ENCODE peak calls at places on chromosomes 12 and 14, in six cellular contexts. One of them, this sample, is unnamed.

GRCh38 chr12:55935742-55936151 is 4.8 kb downstream of the DGKA start:
- DNase-seq in HCT116: no peak
- DNase-seq in SK-N-SH: no peak
- DNase-seq in H1: no peak
- DNase-seq in GM12878: no peak
- DNase-seq in HepG2: no peak
- DNase-seq in this sample: no peak

GRCh38 chr14:59305231-59305630 is 116.8 kb downstream of the DAAM1 start:
- DNase-seq in HCT116: no peak
- DNase-seq in SK-N-SH: no peak
- DNase-seq in H1: no peak
- DNase-seq in GM12878: no peak
- DNase-seq in HepG2: no peak
- DNase-seq in this sample: no peak

GRCh38 chr14:24430682-24431568 is 1.2 kb downstream of the KHNYN start:
- DNase-seq in HCT116: no peak
- DNase-seq in SK-N-SH: no peak
- DNase-seq in H1: no peak
- DNase-seq in GM12878: no peak
- DNase-seq in HepG2: no peak
- DNase-seq in this sample: peak

GRCh38 chr14:34331728-34332623 is 130.1 kb downstream of the SPTSSA start:
- DNase-seq in HCT116: peak
- DNase-seq in SK-N-SH: peak
- DNase-seq in H1: peak
- DNase-seq in GM12878: peak
- DNase-seq in HepG2: peak
- DNase-seq in this sample: peak

GRCh38 chr12:47896633-47897032 is 8.2 kb downstream of the VDR start:
- DNase-seq in HCT116: no peak
- DNase-seq in SK-N-SH: no peak
- DNase-seq in H1: no peak
- DNase-seq in GM12878: no peak
- DNase-seq in HepG2: no peak
- DNase-seq in this sample: no peak

GRCh38 chr14:104687601-104688504 is 1.6 kb upstream of the INF2 start:
- DNase-seq in HCT116: peak
- DNase-seq in SK-N-SH: no peak
- DNase-seq in H1: no peak
- DNase-seq in GM12878: no peak
- DNase-seq in HepG2: peak
- DNase-seq in this sample: peak

GRCh38 chr12:70227911-70228310 is 15.3 kb upstream of the CNOT2 start:
- DNase-seq in HCT116: no peak
- DNase-seq in SK-N-SH: no peak
- DNase-seq in H1: no peak
- DNase-seq in GM12878: no peak
- DNase-seq in HepG2: no peak
- DNase-seq in this sample: no peak

GRCh38 chr12:64400041-64400440 is 4.2 kb upstream of the XPOT start:
- DNase-seq in HCT116: no peak
- DNase-seq in SK-N-SH: no peak
- DNase-seq in H1: no peak
- DNase-seq in GM12878: no peak
- DNase-seq in HepG2: no peak
- DNase-seq in this sample: peak

GRCh38 chr12:1811281-1811947 is 9.0 kb upstream of the LRTM2 start:
- DNase-seq in HCT116: no peak
- DNase-seq in SK-N-SH: no peak
- DNase-seq in H1: no peak
- DNase-seq in GM12878: no peak
- DNase-seq in HepG2: peak
- DNase-seq in this sample: peak

GRCh38 chr12:113461666-113462065 is 10.0 kb downstream of the LHX5 start:
- DNase-seq in HCT116: peak
- DNase-seq in SK-N-SH: peak
- DNase-seq in H1: no peak
- DNase-seq in GM12878: no peak
- DNase-seq in HepG2: peak
- DNase-seq in this sample: peak

GRCh38 chr12:54437243-54437642 is 18.2 kb upstream of the ITGA5 start:
- DNase-seq in HCT116: no peak
- DNase-seq in SK-N-SH: no peak
- DNase-seq in H1: no peak
- DNase-seq in GM12878: no peak
- DNase-seq in HepG2: no peak
- DNase-seq in this sample: no peak

GRCh38 chr14:69316449-69317391 is 56.8 kb downstream of the GALNT16 start:
- DNase-seq in HCT116: no peak
- DNase-seq in SK-N-SH: no peak
- DNase-seq in H1: peak
- DNase-seq in GM12878: no peak
- DNase-seq in HepG2: no peak
- DNase-seq in this sample: no peak

GRCh38 chr12:121669525-121669908 is at the start of gene MORN3:
- DNase-seq in HCT116: no peak
- DNase-seq in SK-N-SH: no peak
- DNase-seq in H1: no peak
- DNase-seq in GM12878: no peak
- DNase-seq in HepG2: no peak
- DNase-seq in this sample: no peak

GRCh38 chr12:121678305-121678704 is 8.9 kb upstream of the MORN3 start:
- DNase-seq in HCT116: no peak
- DNase-seq in SK-N-SH: no peak
- DNase-seq in H1: no peak
- DNase-seq in GM12878: no peak
- DNase-seq in HepG2: no peak
- DNase-seq in this sample: no peak

GRCh38 chr12:121668750-121669524 is 517 bp downstream of the MORN3 start:
- DNase-seq in HCT116: no peak
- DNase-seq in SK-N-SH: peak
- DNase-seq in H1: peak
- DNase-seq in GM12878: no peak
- DNase-seq in HepG2: peak
- DNase-seq in this sample: peak

GRCh38 chr12:121676190-121676589 is 6.7 kb upstream of the MORN3 start:
- DNase-seq in HCT116: no peak
- DNase-seq in SK-N-SH: no peak
- DNase-seq in H1: no peak
- DNase-seq in GM12878: no peak
- DNase-seq in HepG2: no peak
- DNase-seq in this sample: no peak

GRCh38 chr12:121673013-121673441 is 3.6 kb upstream of the MORN3 start:
- DNase-seq in HCT116: no peak
- DNase-seq in SK-N-SH: peak
- DNase-seq in H1: no peak
- DNase-seq in GM12878: no peak
- DNase-seq in HepG2: no peak
- DNase-seq in this sample: no peak
- H3K4me3 ChIP-seq in HCT116: peak
- H3K4me3 ChIP-seq in SK-N-SH: no peak
- H3K4me3 ChIP-seq in H1: peak
- H3K4me3 ChIP-seq in GM12878: peak
- H3K4me3 ChIP-seq in HepG2: peak
- H3K4me3 ChIP-seq in this sample: no peak

GRCh38 chr14:75675265-75675960 is 14.4 kb downstream of the TTLL5 start:
- DNase-seq in HCT116: no peak
- DNase-seq in SK-N-SH: no peak
- DNase-seq in H1: no peak
- DNase-seq in GM12878: no peak
- DNase-seq in HepG2: no peak
- DNase-seq in this sample: peak
- TF ChIP-seq MAX in HCT116: no peak
- TF ChIP-seq MAX in SK-N-SH: no peak
- TF ChIP-seq MAX in H1: no peak
- TF ChIP-seq MAX in GM12878: no peak
- TF ChIP-seq MAX in HepG2: no peak
- TF ChIP-seq MAX in this sample: no peak

GRCh38 chr12:6613776-6614512 is 6.8 kb upstream of the CHD4 start:
- DNase-seq in HCT116: peak
- DNase-seq in SK-N-SH: peak
- DNase-seq in H1: peak
- DNase-seq in GM12878: no peak
- DNase-seq in HepG2: peak
- DNase-seq in this sample: peak

GRCh38 chr12:6614513-6615177 is 7.5 kb upstream of the CHD4 start:
- DNase-seq in HCT116: no peak
- DNase-seq in SK-N-SH: no peak
- DNase-seq in H1: no peak
- DNase-seq in GM12878: no peak
- DNase-seq in HepG2: no peak
- DNase-seq in this sample: no peak

GRCh38 chr12:6612652-6613014 is 5.5 kb upstream of the CHD4 start:
- DNase-seq in HCT116: no peak
- DNase-seq in SK-N-SH: no peak
- DNase-seq in H1: no peak
- DNase-seq in GM12878: no peak
- DNase-seq in HepG2: no peak
- DNase-seq in this sample: no peak

GRCh38 chr12:6612247-6612646 is 5.1 kb upstream of the CHD4 start:
- DNase-seq in HCT116: no peak
- DNase-seq in SK-N-SH: no peak
- DNase-seq in H1: no peak
- DNase-seq in GM12878: no peak
- DNase-seq in HepG2: no peak
- DNase-seq in this sample: no peak

DNA sequence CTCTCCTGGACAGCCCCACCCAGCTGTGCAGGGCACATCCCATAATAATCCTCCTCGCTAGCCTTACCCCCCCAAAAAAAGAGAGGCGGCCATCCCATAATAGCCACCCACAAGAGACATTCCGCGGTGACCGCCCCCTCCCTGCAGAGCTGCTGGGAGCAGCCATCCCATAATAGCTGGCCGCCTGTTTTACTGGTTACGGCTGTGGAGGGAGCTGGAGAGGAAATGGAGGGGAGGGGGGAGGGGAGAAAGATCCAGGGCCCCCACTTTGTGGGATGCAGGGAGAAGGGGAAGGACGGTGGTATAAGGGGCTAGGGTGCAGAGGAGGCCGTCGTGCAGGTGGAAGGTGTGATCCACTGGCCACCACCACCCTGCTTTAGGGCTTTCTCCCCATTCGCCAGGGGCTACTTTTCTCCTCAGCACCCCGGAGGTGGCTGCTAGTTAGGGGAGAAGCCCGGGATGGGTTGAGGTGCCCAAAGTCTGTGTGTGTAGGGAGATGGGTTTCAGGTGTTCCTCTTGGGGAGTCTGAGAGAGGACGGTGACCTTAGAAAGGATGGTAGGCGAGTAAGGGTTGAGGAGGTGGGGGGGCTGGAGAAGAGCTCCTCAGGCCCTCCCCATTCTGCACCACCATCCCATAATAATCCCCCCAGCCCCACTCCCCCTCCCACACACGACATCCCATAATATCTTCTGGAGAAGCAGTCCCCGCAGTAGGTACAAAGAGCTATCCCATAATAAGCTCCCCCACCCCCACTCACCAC is 6.0 kb upstream of the CHD4 start:
- DNase-seq in HCT116: peak
- DNase-seq in SK-N-SH: peak
- DNase-seq in H1: no peak
- DNase-seq in GM12878: no peak
- DNase-seq in HepG2: peak
- DNase-seq in this sample: peak
- H3K4me3 ChIP-seq in HCT116: peak
- H3K4me3 ChIP-seq in SK-N-SH: peak
- H3K4me3 ChIP-seq in H1: peak
- H3K4me3 ChIP-seq in GM12878: no peak
- H3K4me3 ChIP-seq in HepG2: peak
- H3K4me3 ChIP-seq in this sample: peak

GRCh38 chr14:73142216-73142615 is 5.9 kb downstream of the PSEN1 start:
- DNase-seq in HCT116: no peak
- DNase-seq in SK-N-SH: no peak
- DNase-seq in H1: no peak
- DNase-seq in GM12878: peak
- DNase-seq in HepG2: no peak
- DNase-seq in this sample: no peak

GRCh38 chr14:73143617-73144016 is 7.3 kb downstream of the PSEN1 start:
- DNase-seq in HCT116: no peak
- DNase-seq in SK-N-SH: no peak
- DNase-seq in H1: no peak
- DNase-seq in GM12878: no peak
- DNase-seq in HepG2: no peak
- DNase-seq in this sample: no peak

GRCh38 chr14:73140924-73141323 is 4.6 kb downstream of the PSEN1 start:
- DNase-seq in HCT116: no peak
- DNase-seq in SK-N-SH: no peak
- DNase-seq in H1: no peak
- DNase-seq in GM12878: no peak
- DNase-seq in HepG2: no peak
- DNase-seq in this sample: no peak

GRCh38 chr14:73143003-73143402 is 6.7 kb downstream of the PSEN1 start:
- DNase-seq in HCT116: no peak
- DNase-seq in SK-N-SH: no peak
- DNase-seq in H1: no peak
- DNase-seq in GM12878: no peak
- DNase-seq in HepG2: no peak
- DNase-seq in this sample: no peak
- TF ChIP-seq MAX in HCT116: no peak
- TF ChIP-seq MAX in SK-N-SH: no peak
- TF ChIP-seq MAX in H1: no peak
- TF ChIP-seq MAX in GM12878: no peak
- TF ChIP-seq MAX in HepG2: no peak
- TF ChIP-seq MAX in this sample: no peak

This sample was measured in NB4.